ENCODE peak calls at places on chromosomes 7 and 10, in six cellular contexts. M is left ventricle myocardium inferior, Q is prostate gland, C is cardiac fibroblast, F is fibroblast of lung, R is K562. K is an unnamed sample.

GRCh38 chr10:88735661-88736060 is 24.2 kb upstream of the LIPN start:
- DNase-seq in Q (no peak), M (no peak), C (peak), F (peak), R (no peak), K (no peak)

GRCh38 chr7:38232475-38233366 is 40.7 kb downstream of the TARP start:
- DNase-seq in Q (no peak), M (no peak), R (no peak), F (peak), C (no peak), K (no peak)

GRCh38 chr7:18119985-18120384 is 92.3 kb upstream of the PRPS1L1 start:
- DNase-seq in F (peak), M (no peak), C (peak), Q (no peak), R (no peak), K (no peak)

GRCh38 chr7:34530211-34530610 is 127.8 kb upstream of the NPSR1 start:
- DNase-seq in C (no peak), M (no peak), Q (no peak), R (no peak), F (no peak), K (no peak)

GRCh38 chr7:28806841-28807240 is 151.3 kb downstream of the TRIL start:
- DNase-seq in R (no peak), M (no peak), F (peak), C (peak), Q (no peak), K (no peak)

GRCh38 chr10:97708976-97709745 is 4.4 kb upstream of the MARVELD1 start:
- DNase-seq in Q (peak), R (no peak), F (peak), C (peak), M (peak), K (peak)

GRCh38 chr7:129438839-129439640 is 4.8 kb downstream of the STRIP2 start:
- DNase-seq in R (peak), C (peak), M (no peak), F (peak), Q (no peak), K (no peak)

GRCh38 chr10:132670546-132670945 is 115.4 kb downstream of the NKX6-2 start:
- DNase-seq in C (peak), Q (no peak), F (no peak), M (no peak), R (no peak), K (no peak)

GRCh38 chr7:41817386-41817785 is 114.5 kb upstream of the INHBA start:
- DNase-seq in M (no peak), R (no peak), F (peak), Q (no peak), C (peak), K (no peak)

GRCh38 chr10:132094581-132095234 is 29.0 kb downstream of the JAKMIP3 start:
- DNase-seq in M (no peak), C (no peak), F (no peak), Q (no peak), R (no peak), K (no peak)

GRCh38 chr7:148286150-148286549 is 304.4 kb upstream of the C7orf33 start:
- DNase-seq in Q (no peak), C (no peak), R (peak), F (no peak), M (no peak), K (peak)

GRCh38 chr7:16080131-16080530 is 341.2 kb downstream of the CRPPA start:
- DNase-seq in R (no peak), Q (no peak), C (no peak), M (no peak), F (no peak), K (no peak)

GRCh38 chr7:44287488-44288380 is 37.7 kb downstream of the CAMK2B start:
- DNase-seq in M (peak), R (no peak), F (no peak), Q (no peak), C (no peak), K (peak)

GRCh38 chr10:84665883-84666463 is 337.6 kb downstream of the CCSER2 start:
- DNase-seq in C (no peak), F (no peak), Q (no peak), R (peak), M (no peak), K (no peak)

GRCh38 chr7:87001214-87001613 is 58.2 kb downstream of the ELAPOR2 start:
- DNase-seq in R (no peak), Q (no peak), C (peak), M (no peak), F (peak), K (no peak)

GRCh38 chr7:102120666-102121065 is 166.0 kb upstream of the SH2B2 start:
- DNase-seq in R (no peak), F (no peak), C (no peak), Q (no peak), M (no peak), K (no peak)

GRCh38 chr10:130109796-130110235 is 814 bp downstream of the C10orf143 start:
- DNase-seq in M (peak), C (peak), F (peak), Q (peak), R (peak), K (peak)

GRCh38 chr7:127377425-127377824 is 15.1 kb downstream of the ZNF800 start:
- DNase-seq in C (no peak), R (no peak), F (no peak), Q (no peak), M (no peak), K (no peak)

GRCh38 chr7:111855161-111855841 is 293.0 kb upstream of the IMMP2L start:
- DNase-seq in M (no peak), Q (peak), F (peak), R (no peak), C (peak), K (peak)

GRCh38 chr10:77763453-77764430 is 126.1 kb upstream of the KCNMA1 start:
- DNase-seq in Q (no peak), R (peak), F (no peak), M (peak), C (no peak), K (no peak)

GRCh38 chr10:847868-848267 is 83.6 kb downstream of the LARP4B start:
- DNase-seq in F (no peak), C (no peak), Q (no peak), M (no peak), R (no peak), K (no peak)

GRCh38 chr10:55320187-55320586 is 519.2 kb upstream of the PCDH15 start:
- DNase-seq in F (no peak), M (no peak), Q (no peak), C (no peak), R (no peak), K (no peak)

GRCh38 chr7:131307627-131308026 is 20.0 kb upstream of the MKLN1 start:
- DNase-seq in C (no peak), R (no peak), M (no peak), Q (no peak), F (no peak), K (no peak)

GRCh38 chr7:131293018-131293417 is 34.7 kb upstream of the MKLN1 start:
- DNase-seq in Q (no peak), F (peak), C (peak), M (peak), R (no peak), K (no peak)

GRCh38 chr7:41911792-41912191 is 208.9 kb upstream of the INHBA start:
- DNase-seq in F (peak), R (no peak), C (peak), M (no peak), Q (no peak), K (no peak)

GRCh38 chr10:49298666-49298989 is 342 bp upstream of the C10orf71 start:
- DNase-seq in F (no peak), R (peak), M (peak), Q (no peak), C (peak), K (no peak)

GRCh38 chr10:97882142-97883091 is 32.8 kb downstream of the GOLGA7B start:
- DNase-seq in C (peak), Q (no peak), R (no peak), F (peak), M (no peak), K (no peak)

GRCh38 chr7:104848386-104848990 is 165.5 kb upstream of the KMT2E start:
- DNase-seq in F (peak), R (peak), Q (peak), M (no peak), C (peak), K (peak)

GRCh38 chr7:67854236-67854635 is 857.6 kb downstream of the TYW1 start:
- DNase-seq in Q (no peak), F (no peak), C (no peak), R (no peak), M (no peak), K (no peak)

GRCh38 chr7:6578114-6579084 is 1.1 kb downstream of the ZDHHC4 start:
- DNase-seq in F (peak), Q (no peak), M (no peak), R (no peak), C (no peak), K (no peak)

GRCh38 chr7:87934699-87935372 is 785 bp downstream of the ADAM22 start:
- DNase-seq in C (peak), F (peak), M (no peak), R (no peak), Q (no peak), K (peak)

GRCh38 chr7:120856621-120857352 is 1.2 kb downstream of the TSPAN12 start:
- DNase-seq in Q (peak), C (peak), M (peak), R (peak), F (peak), K (peak)

GRCh38 chr10:6207658-6208057 is 4.9 kb downstream of the PFKFB3 start:
- DNase-seq in M (no peak), R (no peak), C (no peak), F (peak), Q (no peak), K (no peak)

GRCh38 chr7:66307591-66308215 is 102.6 kb downstream of the TPST1 start:
- DNase-seq in F (peak), C (peak), M (no peak), Q (no peak), R (no peak), K (no peak)

GRCh38 chr10:93993414-93993781 is 333 bp upstream of the PLCE1 start:
- DNase-seq in F (no peak), Q (no peak), M (no peak), C (no peak), R (no peak), K (no peak)

DNA sequence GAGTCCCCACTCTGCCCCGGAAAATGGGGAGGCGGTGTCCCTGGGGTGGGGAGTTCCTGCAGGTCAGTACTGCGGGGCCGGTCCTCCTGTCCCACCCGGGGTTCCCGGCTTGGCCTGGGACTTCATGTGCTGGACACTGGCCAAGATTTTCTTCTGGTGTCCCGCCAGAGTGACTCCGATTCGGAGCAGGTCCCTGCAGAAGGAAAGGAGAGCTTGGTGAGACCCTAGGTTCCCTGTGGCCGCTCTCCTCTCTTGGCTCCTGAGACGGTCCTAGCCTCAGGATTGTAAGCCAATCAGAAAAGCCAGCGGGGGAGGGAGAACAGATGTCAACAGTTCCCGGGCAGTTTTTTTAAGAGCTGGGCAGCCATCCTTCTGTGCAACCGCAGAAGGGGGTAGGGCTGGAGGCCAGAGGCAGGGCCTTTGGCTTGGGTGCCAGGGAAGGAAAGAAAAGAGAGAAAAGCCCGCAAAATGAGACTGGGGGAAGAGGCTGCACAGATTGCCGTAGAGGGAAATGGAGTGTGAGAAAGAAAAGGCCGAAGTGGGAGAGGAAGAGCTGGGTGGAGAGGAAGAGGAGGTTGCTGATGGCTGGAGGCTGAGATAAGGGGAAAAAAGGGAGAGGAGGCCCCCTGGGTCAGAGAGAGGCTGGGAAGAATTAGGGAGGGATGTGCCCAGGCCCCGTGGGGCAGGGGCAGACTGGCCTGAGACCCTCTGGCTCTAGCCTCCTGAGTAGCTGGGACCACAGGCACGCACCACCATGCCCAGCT is 23.7 kb downstream of the EPHB4 start:
- DNase-seq in C (peak), R (peak), M (peak), Q (peak), F (peak), K (peak)
- H3K4me3 ChIP-seq in C (no peak), R (no peak), M (peak), Q (no peak), F (no peak), K (no peak)

GRCh38 chr10:114048472-114048871 is 4.8 kb downstream of the ADRB1 start:
- DNase-seq in C (no peak), R (no peak), M (no peak), Q (no peak), F (no peak), K (no peak)
- H3K4me3 ChIP-seq in C (no peak), R (no peak), M (peak), Q (peak), F (no peak), K (no peak)

GRCh38 chr10:13774303-13774893 is 187.6 kb downstream of the PRPF18 start:
- DNase-seq in M (no peak), F (no peak), C (no peak), Q (no peak), R (no peak), K (no peak)
- H3K4me3 ChIP-seq in M (peak), F (no peak), C (no peak), Q (no peak), R (no peak), K (no peak)

GRCh38 chr7:150375662-150376521 is 3.2 kb upstream of the ZNF775 start:
- DNase-seq in R (no peak), C (no peak), Q (no peak), M (no peak), F (no peak), K (no peak)

GRCh38 chr7:150373049-150373801 is 4.6 kb downstream of the REPIN1 start:
- DNase-seq in R (no peak), Q (peak), M (no peak), F (no peak), C (no peak), K (no peak)

GRCh38 chr7:150372271-150373048 is 3.8 kb downstream of the REPIN1 start:
- DNase-seq in R (no peak), M (no peak), C (no peak), Q (no peak), F (no peak), K (no peak)

GRCh38 chr7:150374472-150374871 is 4.7 kb upstream of the ZNF775 start:
- DNase-seq in C (no peak), R (no peak), M (no peak), Q (no peak), F (no peak), K (no peak)

GRCh38 chr7:150374026-150374425 is 5.1 kb upstream of the ZNF775 start:
- DNase-seq in R (no peak), C (no peak), F (no peak), Q (no peak), M (no peak), K (no peak)
- H3K4me3 ChIP-seq in R (no peak), C (no peak), F (no peak), Q (no peak), M (no peak), K (no peak)

GRCh38 chr7:36391436-36392198 is 2.0 kb downstream of the ANLN start:
- DNase-seq in R (no peak), M (no peak), C (no peak), F (no peak), Q (no peak), K (no peak)
- H3K4me3 ChIP-seq in R (peak), M (no peak), C (no peak), F (peak), Q (no peak), K (peak)

GRCh38 chr7:54545241-54545563 is 3.0 kb downstream of the VSTM2A start:
- DNase-seq in M (no peak), F (no peak), R (no peak), Q (no peak), C (no peak), K (no peak)

GRCh38 chr7:54544356-54545240 is 2.4 kb downstream of the VSTM2A start:
- DNase-seq in M (no peak), C (no peak), R (no peak), Q (no peak), F (no peak), K (peak)

GRCh38 chr7:54538122-54538521 is 4.1 kb upstream of the VSTM2A start:
- DNase-seq in Q (no peak), F (no peak), M (no peak), R (no peak), C (no peak), K (peak)

GRCh38 chr7:54542920-54543539 is 855 bp downstream of the VSTM2A start:
- DNase-seq in R (no peak), F (peak), C (peak), M (no peak), Q (no peak), K (peak)

GRCh38 chr7:54541941-54542618 is at the start of gene VSTM2A:
- DNase-seq in R (no peak), F (peak), C (no peak), Q (no peak), M (no peak), K (peak)
- H3K4me3 ChIP-seq in R (no peak), F (no peak), C (no peak), Q (peak), M (peak), K (peak)

GRCh38 chr7:157276731-157277562 is 59.9 kb upstream of the DNAJB6 start:
- DNase-seq in M (no peak), Q (no peak), R (peak), C (peak), F (peak), K (peak)

GRCh38 chr7:157279973-157280841 is 56.6 kb upstream of the DNAJB6 start:
- DNase-seq in C (no peak), R (peak), M (no peak), F (no peak), Q (no peak), K (peak)

GRCh38 chr7:157278167-157278790 is 58.5 kb upstream of the DNAJB6 start:
- DNase-seq in C (no peak), F (no peak), Q (no peak), M (no peak), R (peak), K (peak)

GRCh38 chr7:157279679-157279972 is 57.2 kb upstream of the DNAJB6 start:
- DNase-seq in Q (no peak), R (no peak), C (no peak), M (no peak), F (no peak), K (no peak)

DNA sequence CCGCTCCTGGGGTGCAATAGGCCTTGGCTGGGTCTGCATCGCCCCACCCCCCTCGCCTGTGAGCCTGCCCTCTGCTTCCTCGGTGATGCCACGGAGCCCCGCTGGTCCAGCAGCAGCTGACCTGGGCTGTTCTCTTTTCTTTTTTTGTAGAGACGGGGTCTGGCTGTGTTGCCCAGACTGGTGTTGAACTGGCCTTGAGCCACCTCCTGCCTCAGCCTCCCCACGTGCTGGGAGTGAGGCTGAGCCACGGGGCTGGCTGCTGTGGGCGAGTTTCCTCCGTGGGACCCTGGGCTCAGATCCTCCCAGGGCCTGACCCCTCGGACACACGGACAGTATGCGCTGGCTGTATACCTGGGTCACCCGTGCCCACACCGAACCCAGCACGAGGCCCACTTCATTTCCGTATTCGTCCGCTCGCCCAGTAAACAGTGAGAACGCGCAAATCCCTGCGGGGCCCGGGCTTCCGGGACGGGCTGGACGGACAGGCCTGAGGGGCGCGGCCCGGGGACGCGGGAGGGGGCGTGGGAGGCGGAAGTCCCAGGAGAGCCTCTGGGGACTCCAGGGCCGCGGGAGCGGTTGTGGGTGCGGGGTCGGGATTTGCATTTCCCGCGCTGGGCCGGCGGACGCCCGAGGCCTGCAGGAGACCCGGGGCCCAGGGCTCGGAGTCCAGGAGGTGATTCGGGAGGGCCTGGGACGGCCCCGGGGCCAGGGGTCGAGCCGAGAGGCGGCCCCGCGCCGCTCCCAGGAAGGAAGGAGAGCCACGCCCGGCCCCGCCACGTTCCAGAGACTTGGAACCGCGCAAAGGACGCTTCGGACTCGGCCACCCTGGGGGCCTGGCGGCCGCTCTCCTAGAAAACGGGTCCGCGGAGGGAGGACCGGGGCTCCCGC is 57.8 kb upstream of the DNAJB6 start:
- DNase-seq in R (peak), C (peak), M (peak), Q (no peak), F (peak), K (peak)
- H3K4me3 ChIP-seq in R (no peak), C (peak), M (peak), Q (peak), F (no peak), K (no peak)

GRCh38 chr10:76632158-76633051 is 1005.2 kb downstream of the KCNMA1 start:
- DNase-seq in F (peak), Q (no peak), C (peak), R (no peak), M (no peak), K (no peak)
- H3K4me3 ChIP-seq in F (no peak), Q (no peak), C (no peak), R (no peak), M (no peak), K (no peak)